ENCODE peak calls at places on chromosome 15, in eight cellular contexts. D is posterior cingulate gyrus; Z is SHP77; M is WTC11; N is A172; W is EL; P is cardiac muscle cell; O is activated T-cell treated with anti-CD3 and anti-CD28 coated beads, Interleukin-2, amount 50 U/mL, for 1 hour. K is an unnamed sample.

GRCh38 chr15:93830221-93830765 is 401.1 kb upstream of the MCTP2 start:
- DNase-seq in D (no peak), Z (no peak), M (no peak), N (no peak), W (no peak), P (no peak), O (no peak), K (no peak)

GRCh38 chr15:45612790-45613415 is 21.9 kb upstream of the SQOR start:
- DNase-seq in D (no peak), Z (no peak), M (no peak), N (no peak), W (peak), P (no peak), O (no peak), K (no peak)

GRCh38 chr15:64455951-64456350 is 4.4 kb upstream of the ZNF609 start:
- DNase-seq in D (no peak), Z (no peak), M (no peak), N (no peak), W (no peak), P (no peak), O (no peak), K (no peak)

GRCh38 chr15:33083232-33084006 is 111.1 kb downstream of the FMN1 start:
- DNase-seq in D (no peak), Z (no peak), M (peak), N (peak), W (peak), P (no peak), O (no peak), K (no peak)

GRCh38 chr15:25435474-25436243 is 3.2 kb downstream of the UBE3A start:
- DNase-seq in D (no peak), Z (no peak), M (no peak), N (no peak), W (no peak), P (no peak), O (no peak), K (no peak)

GRCh38 chr15:90211440-90212168 is 10.5 kb downstream of the SEMA4B start:
- DNase-seq in D (no peak), Z (no peak), M (no peak), N (peak), W (peak), P (no peak), O (no peak), K (no peak)

GRCh38 chr15:88652456-88653199 is 13.8 kb downstream of the ISG20 start:
- DNase-seq in D (no peak), Z (no peak), M (no peak), N (no peak), W (no peak), P (no peak), O (no peak), K (no peak)

GRCh38 chr15:40511093-40511471 is 40.3 kb downstream of the CHST14 start:
- DNase-seq in D (no peak), Z (no peak), M (no peak), N (no peak), W (no peak), P (no peak), O (peak), K (no peak)

GRCh38 chr15:40793216-40793989 is 13.5 kb upstream of the ZFYVE19 start:
- DNase-seq in D (no peak), Z (peak), M (no peak), N (peak), W (peak), P (no peak), O (no peak), K (no peak)